ENCODE peak calls at places on chromosomes 4 and X, in seven cellular contexts. S is stimulated activated naive CD8-positive, alpha-beta T cell treated with anti-CD3 and anti-CD28 coated beads, Interleukin-15, amount 100 ng/mL, for 72 hours; L is naive B cell; B is CD4-positive, alpha-beta T cell; O is pancreas; Y is upper lobe of right lung; V is left ventricle myocardium superior. C is an unnamed sample.

GRCh38 chr4:102263024-102263787 is 82.1 kb downstream of the SLC39A8 start:
- ATAC-seq in S (peak), L (peak), B (peak), O (no peak), Y (peak), V (no peak), C (peak)

GRCh38 chrX:130098202-130098552 is 12.1 kb downstream of the ELF4 start:
- ATAC-seq in S (no peak), L (no peak), B (no peak), O (no peak), Y (no peak), V (no peak), C (no peak)

GRCh38 chrX:53305996-53306937 is 24.9 kb upstream of the IQSEC2 start:
- ATAC-seq in S (no peak), L (no peak), B (no peak), O (no peak), Y (no peak), V (peak), C (no peak)

GRCh38 chr4:73692284-73692683 is 48.1 kb upstream of the CXCL8 start:
- ATAC-seq in S (no peak), L (no peak), B (no peak), O (no peak), Y (no peak), V (no peak), C (peak)

GRCh38 chr4:87093443-87094123 is 126.8 kb downstream of the KLHL8 start:
- ATAC-seq in S (peak), L (peak), B (peak), O (peak), Y (peak), V (peak), C (peak)

GRCh38 chr4:141654098-141654497 is 17.7 kb downstream of the IL15 start:
- ATAC-seq in S (no peak), L (no peak), B (no peak), O (no peak), Y (peak), V (peak), C (peak)

GRCh38 chrX:85627363-85627762 is 247.9 kb upstream of the POF1B start:
- ATAC-seq in S (no peak), L (no peak), B (no peak), O (no peak), Y (no peak), V (no peak), C (peak)

GRCh38 chrX:109472939-109473713 is 8.8 kb downstream of the GUCY2F start:
- ATAC-seq in S (peak), L (no peak), B (no peak), O (no peak), Y (no peak), V (no peak), C (peak)

C was measured in SK-N-SH treated with all-trans-retinoic acid at 6 μM for 48 hours.